ENCODE peak calls at places on chromosomes 13 and 19, in five cellular contexts. One of them, this sample, is unnamed.

GRCh38 chr13:114063545-114064515 is 68.6 kb downstream of the RASA3 start:
- DNase-seq in endodermal cell: no peak
- DNase-seq in T47D: peak; percentile 71
- DNase-seq in activated B cell treated with CpG ODN at 0.5 μM for 24 hours: no peak
- DNase-seq in AG09309: peak; percentile 81
- DNase-seq in this sample: peak; percentile 53

GRCh38 chr19:2523630-2524311 is 47.8 kb downstream of the GADD45B start:
- DNase-seq in activated B cell treated with CpG ODN at 0.5 μM for 24 hours: no peak
- DNase-seq in AG09309: no peak
- DNase-seq in T47D: no peak
- DNase-seq in endodermal cell: no peak
- DNase-seq in this sample: no peak

GRCh38 chr19:13013649-13014048 is 18.4 kb downstream of the NFIX start:
- DNase-seq in activated B cell treated with CpG ODN at 0.5 μM for 24 hours: no peak
- DNase-seq in AG09309: no peak
- DNase-seq in endodermal cell: no peak
- DNase-seq in T47D: no peak
- DNase-seq in this sample: no peak

GRCh38 chr13:30017880-30018279 is 167.5 kb upstream of the UBL3 start:
- DNase-seq in T47D: no peak
- DNase-seq in activated B cell treated with CpG ODN at 0.5 μM for 24 hours: no peak
- DNase-seq in AG09309: no peak
- DNase-seq in endodermal cell: peak; percentile 85
- DNase-seq in this sample: peak; percentile 64

GRCh38 chr13:101416181-101417042 is at the start of gene NALCN:
- DNase-seq in AG09309: no peak
- DNase-seq in T47D: peak; percentile 9
- DNase-seq in activated B cell treated with CpG ODN at 0.5 μM for 24 hours: no peak
- DNase-seq in endodermal cell: peak; percentile 78
- DNase-seq in this sample: peak; percentile 34

GRCh38 chr19:9801976-9802375 is 16.9 kb downstream of the FBXL12 start:
- DNase-seq in AG09309: no peak
- DNase-seq in activated B cell treated with CpG ODN at 0.5 μM for 24 hours: no peak
- DNase-seq in T47D: no peak
- DNase-seq in endodermal cell: peak; percentile 69
- DNase-seq in this sample: no peak

GRCh38 chr13:99004931-99005330 is 27.1 kb upstream of the DOCK9 start:
- DNase-seq in endodermal cell: no peak
- DNase-seq in activated B cell treated with CpG ODN at 0.5 μM for 24 hours: no peak
- DNase-seq in AG09309: no peak
- DNase-seq in T47D: no peak
- DNase-seq in this sample: no peak

GRCh38 chr13:20940083-20940482 is 37.5 kb upstream of the XPO4 start:
- DNase-seq in endodermal cell: no peak
- DNase-seq in activated B cell treated with CpG ODN at 0.5 μM for 24 hours: no peak
- DNase-seq in T47D: no peak
- DNase-seq in AG09309: peak; percentile 57
- DNase-seq in this sample: no peak

GRCh38 chr19:30556230-30556711 is 184.1 kb downstream of the ZNF536 start:
- DNase-seq in AG09309: no peak
- DNase-seq in T47D: peak; percentile 37
- DNase-seq in endodermal cell: peak; percentile 83
- DNase-seq in activated B cell treated with CpG ODN at 0.5 μM for 24 hours: no peak
- DNase-seq in this sample: peak; percentile 95